ENCODE peak calls at places on chromosomes 4 and X, in ten cellular contexts. E is body of pancreas; Q is PC-3; D is CD8-positive, alpha-beta memory T cell; A is psoas muscle; G is A549; W is AG10803; I is transverse colon; L is AG04450; U is GM23248. T is an unnamed sample.
A peak's percentile ranks its signal among the peaks of the same experiment; 100 is the strongest.

GRCh38 chr4:168666531-168666930 is 169.7 kb downstream of the PALLD start:
- DNase-seq in D (no peak), Q (peak; percentile 75), U (peak; percentile 34), L (no peak), G (no peak), I (no peak), E (no peak), A (no peak), W (peak; percentile 46), T (no peak)

GRCh38 chr4:15423285-15423711 is 4.5 kb upstream of the C1QTNF7 start:
- DNase-seq in L (no peak), Q (no peak), G (no peak), E (no peak), D (no peak), U (no peak), I (no peak), W (no peak), A (no peak), T (no peak)

GRCh38 chr4:153733751-153734448 is 25.9 kb downstream of the RNF175 start:
- DNase-seq in I (no peak), E (no peak), U (no peak), Q (no peak), L (no peak), A (no peak), G (no peak), D (no peak), W (no peak), T (no peak)

GRCh38 chr4:169103966-169104412 is 93.9 kb upstream of the CBR4 start:
- DNase-seq in Q (peak; percentile 95), U (no peak), E (peak; percentile 50), L (no peak), W (no peak), I (no peak), G (no peak), D (no peak), A (no peak), T (no peak)

GRCh38 chr4:42985971-42986370 is 93.5 kb downstream of the GRXCR1 start:
- DNase-seq in E (no peak), U (no peak), I (no peak), W (no peak), A (no peak), G (no peak), Q (no peak), L (no peak), D (no peak), T (no peak)

GRCh38 chr4:147571021-147571770 is 46.0 kb upstream of the TMEM184C start:
- DNase-seq in I (no peak), L (no peak), Q (peak; percentile 76), U (peak; percentile 64), A (no peak), G (no peak), E (no peak), D (no peak), W (no peak), T (no peak)

GRCh38 chr4:176769519-176769918 is 23.2 kb downstream of the VEGFC start:
- DNase-seq in W (peak; percentile 91), U (peak; percentile 98), D (no peak), Q (peak; percentile 82), E (no peak), L (peak; percentile 80), A (no peak), G (no peak), I (no peak), T (no peak)

GRCh38 chr4:53649357-53649756 is 58.1 kb upstream of the LNX1 start:
- DNase-seq in Q (no peak), E (no peak), D (no peak), I (no peak), U (no peak), G (no peak), L (no peak), W (no peak), A (no peak), T (no peak)

GRCh38 chr4:8070751-8071718 is 87.6 kb downstream of the ABLIM2 start:
- DNase-seq in D (no peak), I (no peak), W (no peak), L (no peak), A (peak; percentile 71), G (no peak), U (no peak), E (no peak), Q (no peak), T (no peak)

GRCh38 chr4:73021634-73022033 is 47.9 kb downstream of the COX18 start:
- DNase-seq in A (no peak), G (peak; percentile 17), D (no peak), Q (peak; percentile 80), E (no peak), W (peak; percentile 34), I (no peak), L (no peak), U (peak; percentile 68), T (peak; percentile 41)

GRCh38 chr4:39730067-39730466 is 32.1 kb downstream of the UBE2K start:
- DNase-seq in Q (no peak), D (no peak), G (no peak), I (no peak), U (peak; percentile 42), L (no peak), A (no peak), E (no peak), W (peak; percentile 11), T (no peak)

GRCh38 chr4:185040523-185040922 is 22.2 kb downstream of the HELT start:
- DNase-seq in G (no peak), L (no peak), U (no peak), A (no peak), Q (no peak), D (no peak), I (no peak), W (no peak), E (no peak), T (no peak)

GRCh38 chr4:121192500-121192899 is 28.4 kb upstream of the TNIP3 start:
- DNase-seq in W (peak; percentile 55), D (no peak), I (no peak), L (peak; percentile 15), A (no peak), U (peak; percentile 73), Q (peak; percentile 51), G (no peak), E (peak; percentile 13), T (peak; percentile 66)

GRCh38 chr4:76651616-76652015 is 216.6 kb downstream of the SHROOM3 start:
- DNase-seq in G (no peak), U (no peak), D (no peak), W (no peak), A (no peak), E (no peak), L (no peak), I (no peak), Q (no peak), T (no peak)

GRCh38 chrX:154714925-154715324 is 36.0 kb downstream of the GAB3 start:
- DNase-seq in A (no peak), U (peak; percentile 44), D (no peak), W (peak; percentile 47), Q (peak; percentile 76), G (peak; percentile 53), L (no peak), I (peak; percentile 33), E (peak; percentile 40), T (peak; percentile 66)

GRCh38 chr4:109815151-109816081 is at the start of gene GAR1:
- DNase-seq in G (peak; percentile 85), I (peak; percentile 95), Q (peak; percentile 93), A (peak; percentile 93), W (peak; percentile 86), L (peak; percentile 77), E (peak; percentile 96), U (peak; percentile 97), D (peak; percentile 77), T (peak; percentile 93)
- H3K4me3 ChIP-seq in G (peak within 1 kb of the TSS; percentile 95), I (peak within 1 kb of the TSS; percentile 40), Q (peak within 1 kb of the TSS; percentile 98), A (peak within 1 kb of the TSS; percentile 92), W (peak within 1 kb of the TSS; percentile 82), L (peak within 1 kb of the TSS; percentile 96), E (peak within 1 kb of the TSS; percentile 60), U (peak within 1 kb of the TSS; percentile 99), D (peak within 1 kb of the TSS; percentile 97), T (peak within 1 kb of the TSS; percentile 99)

GRCh38 chr4:70670332-70671014 is 4.2 kb upstream of the JCHAIN start:
- DNase-seq in A (no peak), D (no peak), Q (peak; percentile 79), E (no peak), I (no peak), W (peak; percentile 67), U (peak; percentile 85), L (no peak), G (no peak), T (no peak)

GRCh38 chr4:70671091-70671490 is 4.8 kb upstream of the JCHAIN start:
- DNase-seq in G (no peak), Q (no peak), I (no peak), D (no peak), A (no peak), E (no peak), W (no peak), U (no peak), L (no peak), T (no peak)

GRCh38 chr4:70666369-70666768 is at the start of gene JCHAIN:
- DNase-seq in G (no peak), D (no peak), W (peak; percentile 29), L (no peak), A (no peak), I (no peak), U (peak; percentile 49), E (no peak), Q (peak; percentile 23), T (no peak)

DNA sequence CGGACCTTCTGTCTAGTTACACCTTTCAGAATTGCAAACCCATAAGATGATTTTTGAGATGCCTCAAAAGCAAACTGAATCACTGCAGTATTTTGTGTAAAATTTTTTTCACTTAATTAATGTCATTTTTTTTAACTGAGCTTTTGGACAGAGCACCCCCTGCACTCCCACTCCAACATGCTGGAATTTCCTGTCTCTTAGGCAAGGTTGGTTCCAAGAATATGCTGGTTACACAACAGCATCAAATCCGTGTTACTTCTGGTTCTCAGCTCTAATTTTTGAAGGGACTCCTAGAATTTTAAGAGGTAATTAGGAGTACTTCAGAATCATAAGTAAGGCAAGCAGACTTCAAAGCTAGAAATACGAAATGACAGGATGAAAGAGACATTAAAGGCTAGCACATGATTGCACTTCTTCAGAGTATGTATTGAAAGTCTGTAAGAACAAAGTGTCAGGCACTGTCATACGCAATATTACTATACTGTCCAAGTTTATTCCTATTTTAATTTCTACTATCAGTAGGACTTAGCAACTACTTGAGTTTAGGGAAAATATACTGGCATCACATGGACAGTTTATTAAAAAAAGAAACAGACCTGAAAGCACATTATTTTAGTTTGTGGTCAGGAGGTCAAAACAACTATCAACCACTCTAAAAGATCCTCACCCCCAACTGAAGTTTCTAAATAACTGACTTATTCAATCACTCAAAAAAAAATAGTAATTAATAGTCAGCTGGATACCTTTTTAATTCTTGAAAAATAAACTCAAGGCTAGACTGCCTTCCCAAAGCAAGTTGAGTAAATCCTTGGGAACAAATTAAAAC is 1.6 kb upstream of the JCHAIN start:
- DNase-seq in G (no peak), D (no peak), W (peak; percentile 73), U (peak; percentile 60), Q (no peak), L (no peak), E (no peak), I (no peak), A (no peak), T (no peak)
- H3K4me3 ChIP-seq in G (no peak overlapping the region), D (no peak overlapping the region), W (no peak overlapping the region), U (peak overlapping the region; percentile 26), Q (no peak overlapping the region), L (no peak overlapping the region), E (no peak overlapping the region), I (no peak overlapping the region), A (no peak overlapping the region), T (no peak overlapping the region)

GRCh38 chrX:1481636-1482529 is 29.2 kb upstream of the ASMTL start:
- DNase-seq in L (peak; percentile 33), E (peak; percentile 77), G (peak; percentile 71), D (peak; percentile 64), U (peak; percentile 82), A (peak; percentile 71), I (peak; percentile 72), W (peak; percentile 89), Q (peak; percentile 57), T (peak; percentile 98)
- H3K4me3 ChIP-seq in L (no peak overlapping the region), E (no peak overlapping the region), G (peak overlapping the region; percentile 29), D (peak overlapping the region; percentile 37), U (peak overlapping the region; percentile 57), A (no peak overlapping the region), I (no peak overlapping the region), W (peak overlapping the region; percentile 39), Q (peak overlapping the region; percentile 57), T (peak overlapping the region; percentile 40)

GRCh38 chrX:16712825-16713155 is 321 bp upstream of the CTPS2 start:
- DNase-seq in W (no peak), I (no peak), D (no peak), A (no peak), Q (no peak), E (no peak), G (no peak), L (no peak), U (no peak), T (no peak)
- H3K4me3 ChIP-seq in W (peak overlapping the region; percentile 67), I (peak overlapping the region; percentile 72), D (peak overlapping the region; percentile 64), A (peak overlapping the region; percentile 87), Q (peak overlapping the region; percentile 98), E (peak overlapping the region; percentile 27), G (peak overlapping the region; percentile 98), L (peak overlapping the region; percentile 66), U (peak overlapping the region; percentile 85), T (no peak overlapping the region)

T was measured in Jurkat, Clone E6-1.